ENCODE peak calls at places on chromosomes 7 and 10, in five cellular contexts. C is A673, K is GM12878, X is AG04450, F is choroid plexus epithelial cell. A is an unnamed sample.

GRCh38 chr7:104126411-104126841 is 81.4 kb downstream of the ORC5 start:
- DNase-seq in C (peak), K (no peak), X (no peak), F (peak), A (peak)

GRCh38 chr7:127504715-127505114 is 80.7 kb downstream of the GCC1 start:
- DNase-seq in C (peak), K (no peak), X (no peak), F (peak), A (peak)

GRCh38 chr7:3272691-3273141 is 28.3 kb upstream of the SDK1 start:
- DNase-seq in C (no peak), K (no peak), X (peak), F (peak), A (peak)

GRCh38 chr7:68063171-68063570 is 1066.5 kb downstream of the TYW1 start:
- DNase-seq in C (peak), K (no peak), X (no peak), F (no peak), A (no peak)

GRCh38 chr7:12066561-12066960 is 144.5 kb upstream of the TMEM106B start:
- DNase-seq in C (no peak), K (no peak), X (no peak), F (no peak), A (no peak)

GRCh38 chr7:155295511-155295910 is 2.2 kb upstream of the INSIG1 start:
- DNase-seq in C (no peak), K (no peak), X (no peak), F (no peak), A (no peak)

GRCh38 chr7:147570390-147570789 is 1020.2 kb upstream of the C7orf33 start:
- DNase-seq in C (no peak), K (no peak), X (no peak), F (no peak), A (no peak)

GRCh38 chr10:47030191-47030698 is 119.0 kb downstream of the PTPN20 start:
- DNase-seq in C (no peak), K (no peak), X (no peak), F (no peak), A (no peak)

GRCh38 chr7:123719481-123719806 is 29.4 kb downstream of the WASL start:
- DNase-seq in C (no peak), K (no peak), X (no peak), F (no peak), A (no peak)

GRCh38 chr10:29204119-29204518 is 84.8 kb upstream of the LYZL1 start:
- DNase-seq in C (peak), K (no peak), X (no peak), F (no peak), A (no peak)

GRCh38 chr10:68231106-68231901 is 609 bp downstream of the ATOH7 start:
- DNase-seq in C (peak), K (no peak), X (no peak), F (peak), A (peak)

GRCh38 chr7:36547361-36547760 is 157.7 kb downstream of the ANLN start:
- DNase-seq in C (no peak), K (no peak), X (no peak), F (no peak), A (no peak)

GRCh38 chr7:78702770-78703169 is 750.7 kb downstream of the MAGI2 start:
- DNase-seq in C (no peak), K (no peak), X (peak), F (peak), A (peak)

GRCh38 chr7:135661311-135662122 is 797 bp upstream of the STMP1 start:
- DNase-seq in C (no peak), K (no peak), X (no peak), F (no peak), A (no peak)

GRCh38 chr10:36336315-36336714 is 694.2 kb upstream of the FZD8 start:
- DNase-seq in C (no peak), K (no peak), X (peak), F (peak), A (peak)

GRCh38 chr7:16891338-16891737 is 9.6 kb upstream of the AGR3 start:
- DNase-seq in C (peak), K (peak), X (peak), F (peak), A (peak)

GRCh38 chr7:50068850-50069551 is 24.0 kb downstream of the ZPBP start:
- DNase-seq in C (no peak), K (peak), X (no peak), F (peak), A (peak)

GRCh38 chr10:52771534-52772455 is 789 bp downstream of the MBL2 start:
- DNase-seq in C (no peak), K (no peak), X (no peak), F (no peak), A (peak)

GRCh38 chr7:81676105-81676811 is 93.6 kb downstream of the HGF start:
- DNase-seq in C (peak), K (no peak), X (no peak), F (peak), A (peak)

GRCh38 chr10:29881811-29882210 is 177.6 kb downstream of the JCAD start:
- DNase-seq in C (no peak), K (no peak), X (no peak), F (no peak), A (no peak)

GRCh38 chr10:86654411-86655172 is at the start of gene OPN4:
- DNase-seq in C (no peak), K (no peak), X (no peak), F (no peak), A (peak)

GRCh38 chr7:100865971-100866720 is 1.0 kb upstream of the TRIP6 start:
- DNase-seq in C (peak), K (no peak), X (no peak), F (no peak), A (peak)

GRCh38 chr7:52917982-52918578 is 117.4 kb upstream of the POM121L12 start:
- DNase-seq in C (no peak), K (no peak), X (no peak), F (no peak), A (no peak)

GRCh38 chr7:151940048-151940845 is 16.0 kb upstream of the GALNTL5 start:
- DNase-seq in C (no peak), K (no peak), X (no peak), F (peak), A (peak)

GRCh38 chr7:3264693-3265339 is 36.2 kb upstream of the SDK1 start:
- DNase-seq in C (no peak), K (no peak), X (no peak), F (no peak), A (no peak)

GRCh38 chr10:24311888-24312287 is 103.0 kb downstream of the KIAA1217 start:
- DNase-seq in C (no peak), K (no peak), X (no peak), F (no peak), A (no peak)

GRCh38 chr10:75043256-75044121 is 68.0 kb upstream of the SAMD8 start:
- DNase-seq in C (no peak), K (no peak), X (no peak), F (no peak), A (no peak)

GRCh38 chr7:14495633-14496032 is 406.9 kb downstream of the DGKB start:
- DNase-seq in C (no peak), K (no peak), X (no peak), F (no peak), A (no peak)
- H3K4me3 ChIP-seq in C (no peak), K (no peak), X (no peak), F (no peak), A (no peak)

GRCh38 chr10:120634629-120635028 is 177.6 kb downstream of the PLPP4 start:
- DNase-seq in C (peak), K (no peak), X (no peak), F (no peak), A (no peak)
- TF ChIP-seq CTCF in C (peak), K (peak), X (no peak), F (peak), A (no peak)

GRCh38 chr7:157689269-157690057 is 352.7 kb downstream of the DNAJB6 start:
- DNase-seq in C (no peak), K (no peak), X (no peak), F (peak), A (no peak)
- H3K4me3 ChIP-seq in C (no peak), K (no peak), X (no peak), F (peak), A (peak)

GRCh38 chr7:128872394-128872824 is 9.8 kb downstream of the ATP6V1F start:
- DNase-seq in C (no peak), K (no peak), X (no peak), F (no peak), A (no peak)
- TF ChIP-seq CTCF in C (peak), K (no peak), X (no peak), F (no peak), A (no peak)

DNA sequence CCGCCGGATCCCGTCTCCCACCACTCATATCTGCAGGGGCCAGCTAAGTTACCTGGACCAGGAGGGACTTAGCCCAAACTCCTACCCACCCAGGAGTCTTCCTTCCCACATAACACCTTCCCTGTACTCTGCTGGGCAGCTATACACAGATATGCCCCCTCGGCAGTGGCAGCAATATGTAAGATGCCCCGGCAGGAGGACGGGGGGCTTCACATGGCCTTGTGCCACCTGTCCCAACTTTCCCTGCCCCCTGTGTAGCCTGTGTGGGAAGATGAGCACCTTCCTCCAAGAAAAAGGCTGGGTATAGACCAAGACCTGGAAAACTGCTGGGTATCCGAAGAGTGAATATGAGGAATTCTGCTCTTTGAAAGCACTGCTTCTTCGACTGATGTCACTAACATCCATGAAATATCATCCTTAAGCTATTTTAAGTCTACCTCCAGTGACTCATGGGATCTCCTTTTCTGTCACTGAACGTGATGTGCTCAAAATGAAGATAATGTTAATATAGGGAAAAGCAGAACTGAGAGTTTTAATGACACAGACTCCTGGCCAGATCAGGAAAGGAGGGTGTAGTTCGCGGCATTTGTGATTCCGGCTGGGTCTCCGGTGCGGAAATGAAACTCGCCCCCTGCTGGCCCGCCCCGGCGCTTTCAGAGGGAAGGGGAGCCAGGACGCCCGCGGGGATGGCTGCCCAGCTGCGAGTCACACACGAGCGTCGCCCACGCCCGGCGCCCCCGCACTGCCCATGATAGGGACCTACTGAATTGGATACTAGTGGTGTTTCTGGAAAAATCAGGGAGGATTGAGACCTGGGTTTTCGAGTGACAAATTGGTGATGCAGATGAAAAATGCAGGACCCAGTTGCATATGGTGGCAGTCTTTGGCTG is 256.9 kb upstream of the NFE2L3 start:
- DNase-seq in C (peak), K (peak), X (no peak), F (peak), A (peak)
- H3K4me3 ChIP-seq in C (peak), K (peak), X (no peak), F (peak), A (no peak)

A was measured in astrocyte of the spinal cord.